ENCODE peak calls at places on chromosomes 5 and 9, in ten cellular contexts. X is NCI-H1417; G is activated gamma-delta T cell treated with anti-CD3 and anti-CD28 coated beads, Interleukin-2, amount 50 U/mL, for 16 hours; E is GDM1; A is T-helper 22 cell; B is activated CD4-positive, alpha-beta T cell treated with anti-CD3 and anti-CD28 coated beads, Interleukin-2, amount 50 U/mL, for 4 hours; S is stimulated activated CD8-positive, alpha-beta memory T cell treated with anti-CD3 and anti-CD28 coated beads, Interleukin-15, amount 100 ng/mL, for 4 hours; Z is GM13977; Q is AG20443; L is cardiac muscle cell. F is an unnamed sample.

GRCh38 chr9:123695391-123695790 is 234.5 kb downstream of the DENND1A start:
- DNase-seq in X (no peak), G (no peak), E (no peak), A (no peak), B (no peak), S (no peak), Z (no peak), Q (no peak), L (no peak), F (no peak)

GRCh38 chr5:150258126-150258525 is 31.4 kb downstream of the CAMK2A start:
- DNase-seq in X (no peak), G (no peak), E (peak), A (no peak), B (no peak), S (no peak), Z (peak), Q (no peak), L (no peak), F (no peak)

GRCh38 chr9:969693-970309 is 6.7 kb upstream of the DMRT3 start:
- DNase-seq in X (no peak), G (no peak), E (no peak), A (no peak), B (no peak), S (no peak), Z (no peak), Q (no peak), L (no peak), F (no peak)

GRCh38 chr9:133113928-133114351 is 7.1 kb downstream of the RALGDS start:
- DNase-seq in X (peak), G (no peak), E (no peak), A (no peak), B (no peak), S (no peak), Z (no peak), Q (no peak), L (peak), F (peak)

GRCh38 chr5:97009212-97009898 is 73.5 kb downstream of the LNPEP start:
- DNase-seq in X (no peak), G (no peak), E (peak), A (no peak), B (no peak), S (no peak), Z (peak), Q (no peak), L (peak), F (no peak)

GRCh38 chr9:73023025-73023541 is 70.2 kb upstream of the ALDH1A1 start:
- DNase-seq in X (peak), G (peak), E (peak), A (peak), B (peak), S (no peak), Z (peak), Q (peak), L (peak), F (peak)

GRCh38 chr5:44797723-44798122 is 11.0 kb upstream of the MRPS30 start:
- DNase-seq in X (no peak), G (no peak), E (no peak), A (no peak), B (no peak), S (no peak), Z (no peak), Q (no peak), L (no peak), F (no peak)

GRCh38 chr9:87865626-87866025 is 17.1 kb upstream of the SPATA31E1 start:
- DNase-seq in X (no peak), G (no peak), E (no peak), A (no peak), B (no peak), S (no peak), Z (no peak), Q (no peak), L (no peak), F (no peak)

GRCh38 chr5:136781464-136781863 is 416.1 kb upstream of the TRPC7 start:
- DNase-seq in X (no peak), G (no peak), E (no peak), A (no peak), B (no peak), S (no peak), Z (no peak), Q (peak), L (no peak), F (no peak)

GRCh38 chr9:120735415-120736126 is 21.3 kb upstream of the MEGF9 start:
- DNase-seq in X (no peak), G (no peak), E (no peak), A (no peak), B (no peak), S (no peak), Z (no peak), Q (peak), L (no peak), F (no peak)

GRCh38 chr5:32428426-32428825 is 16.1 kb downstream of the ZFR start:
- DNase-seq in X (no peak), G (no peak), E (no peak), A (no peak), B (no peak), S (no peak), Z (no peak), Q (no peak), L (no peak), F (no peak)

GRCh38 chr9:68847765-68848164 is 142.7 kb downstream of the PIP5K1B start:
- DNase-seq in X (no peak), G (no peak), E (no peak), A (no peak), B (no peak), S (no peak), Z (peak), Q (no peak), L (no peak), F (no peak)

GRCh38 chr5:98157368-98157767 is 616.1 kb upstream of the RGMB start:
- DNase-seq in X (no peak), G (no peak), E (no peak), A (no peak), B (no peak), S (no peak), Z (no peak), Q (no peak), L (no peak), F (no peak)

GRCh38 chr9:82418334-82418733 is 429.8 kb downstream of the SPATA31D1 start:
- DNase-seq in X (no peak), G (no peak), E (no peak), A (no peak), B (no peak), S (no peak), Z (no peak), Q (no peak), L (no peak), F (no peak)

GRCh38 chr5:149731332-149731616 is 1.2 kb downstream of the PPARGC1B start:
- DNase-seq in X (no peak), G (no peak), E (no peak), A (no peak), B (no peak), S (no peak), Z (no peak), Q (no peak), L (no peak), F (peak)

GRCh38 chr5:546376-546908 is 22.2 kb upstream of the SLC9A3 start:
- DNase-seq in X (no peak), G (no peak), E (no peak), A (no peak), B (no peak), S (no peak), Z (no peak), Q (no peak), L (no peak), F (no peak)

GRCh38 chr5:82684153-82684552 is 393.0 kb downstream of the TMEM167A start:
- DNase-seq in X (no peak), G (no peak), E (no peak), A (no peak), B (no peak), S (no peak), Z (no peak), Q (no peak), L (no peak), F (no peak)

GRCh38 chr9:132961002-132961401 is 16.6 kb upstream of the TSC1 start:
- DNase-seq in X (no peak), G (no peak), E (no peak), A (no peak), B (no peak), S (no peak), Z (no peak), Q (no peak), L (no peak), F (no peak)

GRCh38 chr5:73382412-73382795 is 66.2 kb downstream of the FOXD1 start:
- DNase-seq in X (no peak), G (no peak), E (no peak), A (no peak), B (no peak), S (no peak), Z (no peak), Q (no peak), L (no peak), F (no peak)

GRCh38 chr9:133539434-133539833 is 4.9 kb downstream of the ADAMTSL2 start:
- DNase-seq in X (no peak), G (no peak), E (no peak), A (no peak), B (no peak), S (no peak), Z (peak), Q (peak), L (no peak), F (no peak)

GRCh38 chr5:87400305-87400899 is 12.3 kb downstream of the CCNH start:
- DNase-seq in X (no peak), G (no peak), E (no peak), A (no peak), B (no peak), S (no peak), Z (peak), Q (peak), L (peak), F (peak)

GRCh38 chr9:77541055-77541454 is 107.1 kb downstream of the GNA14 start:
- DNase-seq in X (no peak), G (no peak), E (no peak), A (no peak), B (no peak), S (no peak), Z (no peak), Q (no peak), L (no peak), F (no peak)

GRCh38 chr5:131571669-131572168 is 63.3 kb downstream of the RAPGEF6 start:
- DNase-seq in X (no peak), G (no peak), E (no peak), A (no peak), B (no peak), S (no peak), Z (no peak), Q (no peak), L (no peak), F (no peak)

GRCh38 chr9:71955300-71955915 is 44.0 kb downstream of the C9orf85 start:
- DNase-seq in X (no peak), G (no peak), E (no peak), A (no peak), B (no peak), S (no peak), Z (no peak), Q (no peak), L (no peak), F (no peak)

GRCh38 chr5:158200624-158201023 is 341.7 kb upstream of the CLINT1 start:
- DNase-seq in X (no peak), G (no peak), E (no peak), A (no peak), B (no peak), S (no peak), Z (no peak), Q (no peak), L (no peak), F (no peak)

GRCh38 chr5:180080670-180081280 is 9.2 kb upstream of the RNF130 start:
- DNase-seq in X (no peak), G (no peak), E (no peak), A (no peak), B (peak), S (no peak), Z (no peak), Q (no peak), L (no peak), F (no peak)

GRCh38 chr5:8254674-8255073 is 385.7 kb downstream of the MTRR start:
- DNase-seq in X (no peak), G (no peak), E (no peak), A (no peak), B (no peak), S (no peak), Z (no peak), Q (no peak), L (no peak), F (no peak)

GRCh38 chr5:25458628-25459027 is 813.9 kb upstream of the CDH10 start:
- DNase-seq in X (no peak), G (no peak), E (no peak), A (no peak), B (no peak), S (no peak), Z (no peak), Q (no peak), L (no peak), F (peak)

GRCh38 chr9:108618906-108619550 is 236.8 kb downstream of the ACTL7B start:
- DNase-seq in X (no peak), G (no peak), E (no peak), A (no peak), B (no peak), S (no peak), Z (no peak), Q (peak), L (no peak), F (no peak)

GRCh38 chr5:73311291-73312110 is 137.1 kb downstream of the FOXD1 start:
- DNase-seq in X (no peak), G (no peak), E (no peak), A (no peak), B (no peak), S (no peak), Z (no peak), Q (peak), L (no peak), F (no peak)

GRCh38 chr9:38250279-38251035 is 142.0 kb upstream of the ALDH1B1 start:
- DNase-seq in X (no peak), G (no peak), E (no peak), A (no peak), B (no peak), S (no peak), Z (peak), Q (no peak), L (no peak), F (no peak)

GRCh38 chr5:156526081-156527017 is 199.4 kb downstream of the SGCD start:
- DNase-seq in X (no peak), G (no peak), E (no peak), A (no peak), B (no peak), S (no peak), Z (no peak), Q (no peak), L (no peak), F (no peak)

GRCh38 chr9:77839459-77840140 is 191.5 kb upstream of the GNA14 start:
- DNase-seq in X (no peak), G (no peak), E (no peak), A (no peak), B (no peak), S (no peak), Z (no peak), Q (peak), L (no peak), F (no peak)